ENCODE peak calls at places on chromosome 2, in four cellular contexts. One of them, this sample, is unnamed.

GRCh38 chr2:63058149-63058741 is 7.6 kb downstream of the OTX1 start:
- DNase-seq in sigmoid colon: no peak
- DNase-seq in lower lobe of right lung: no peak
- DNase-seq in IMR-90: peak; percentile 12
- DNase-seq in this sample: no peak

GRCh38 chr2:180983468-180984388 is 3.3 kb downstream of the UBE2E3 start:
- DNase-seq in lower lobe of right lung: no peak
- DNase-seq in IMR-90: peak; percentile 69
- DNase-seq in sigmoid colon: no peak
- DNase-seq in this sample: no peak

GRCh38 chr2:155747531-155747930 is 585.0 kb downstream of the NR4A2 start:
- DNase-seq in IMR-90: no peak
- DNase-seq in sigmoid colon: no peak
- DNase-seq in lower lobe of right lung: no peak
- DNase-seq in this sample: no peak

GRCh38 chr2:46329803-46330775 is 32.9 kb downstream of the EPAS1 start:
- DNase-seq in sigmoid colon: no peak
- DNase-seq in lower lobe of right lung: no peak
- DNase-seq in IMR-90: peak; percentile 95
- DNase-seq in this sample: no peak

GRCh38 chr2:53475766-53476165 is 291.8 kb upstream of the CHAC2 start:
- DNase-seq in lower lobe of right lung: no peak
- DNase-seq in IMR-90: no peak
- DNase-seq in sigmoid colon: no peak
- DNase-seq in this sample: no peak

GRCh38 chr2:96556441-96557330 is 20.1 kb downstream of the ARID5A start:
- DNase-seq in IMR-90: peak; percentile 87
- DNase-seq in sigmoid colon: no peak
- DNase-seq in lower lobe of right lung: no peak
- DNase-seq in this sample: no peak

GRCh38 chr2:12764075-12764722 is 47.5 kb downstream of the TRIB2 start:
- DNase-seq in sigmoid colon: no peak
- DNase-seq in IMR-90: peak; percentile 73
- DNase-seq in lower lobe of right lung: no peak
- DNase-seq in this sample: no peak

GRCh38 chr2:204972606-204973336 is 427.5 kb downstream of the PARD3B start:
- DNase-seq in sigmoid colon: no peak
- DNase-seq in lower lobe of right lung: no peak
- DNase-seq in IMR-90: peak; percentile 12
- DNase-seq in this sample: no peak

GRCh38 chr2:179898873-179899272 is 37.5 kb upstream of the ZNF385B start:
- DNase-seq in lower lobe of right lung: no peak
- DNase-seq in sigmoid colon: no peak
- DNase-seq in IMR-90: peak; percentile 17
- DNase-seq in this sample: no peak

GRCh38 chr2:123609077-123609476 is 416.0 kb upstream of the CNTNAP5 start:
- DNase-seq in IMR-90: no peak
- DNase-seq in sigmoid colon: no peak
- DNase-seq in lower lobe of right lung: no peak
- DNase-seq in this sample: no peak

GRCh38 chr2:20141056-20141762 is 83.7 kb downstream of the SDC1 start:
- DNase-seq in IMR-90: peak; percentile 96
- DNase-seq in lower lobe of right lung: peak; percentile 76
- DNase-seq in sigmoid colon: peak; percentile 86
- DNase-seq in this sample: peak; percentile 89

GRCh38 chr2:102094917-102095316 is 47.6 kb upstream of the IL1R1 start:
- DNase-seq in sigmoid colon: no peak
- DNase-seq in lower lobe of right lung: no peak
- DNase-seq in IMR-90: peak; percentile 98
- DNase-seq in this sample: no peak

GRCh38 chr2:10424051-10424450 is 24.1 kb downstream of the ODC1 start:
- DNase-seq in sigmoid colon: no peak
- DNase-seq in lower lobe of right lung: no peak
- DNase-seq in IMR-90: peak; percentile 78
- DNase-seq in this sample: no peak

GRCh38 chr2:86706220-86706619 is 13.9 kb upstream of the RMND5A start:
- DNase-seq in IMR-90: no peak
- DNase-seq in lower lobe of right lung: no peak
- DNase-seq in sigmoid colon: no peak
- DNase-seq in this sample: no peak

GRCh38 chr2:83368916-83369315 is 1090.2 kb downstream of the SUCLG1 start:
- DNase-seq in sigmoid colon: no peak
- DNase-seq in lower lobe of right lung: no peak
- DNase-seq in IMR-90: no peak
- DNase-seq in this sample: no peak

GRCh38 chr2:109331081-109331480 is 202.1 kb downstream of the SH3RF3 start:
- DNase-seq in lower lobe of right lung: no peak
- DNase-seq in sigmoid colon: no peak
- DNase-seq in IMR-90: no peak
- DNase-seq in this sample: no peak

GRCh38 chr2:5287558-5288334 is 404.4 kb upstream of the SOX11 start:
- DNase-seq in lower lobe of right lung: no peak
- DNase-seq in IMR-90: no peak
- DNase-seq in sigmoid colon: peak; percentile 72
- DNase-seq in this sample: no peak

GRCh38 chr2:85728342-85728741 is 25.4 kb upstream of the ATOH8 start:
- DNase-seq in sigmoid colon: peak; percentile 52
- DNase-seq in IMR-90: no peak
- DNase-seq in lower lobe of right lung: no peak
- DNase-seq in this sample: no peak

GRCh38 chr2:217297096-217297495 is 437.2 kb upstream of the TNP1 start:
- DNase-seq in lower lobe of right lung: no peak
- DNase-seq in sigmoid colon: no peak
- DNase-seq in IMR-90: no peak
- DNase-seq in this sample: no peak

GRCh38 chr2:119197125-119197403 is 26.6 kb upstream of the STEAP3 start:
- DNase-seq in sigmoid colon: no peak
- DNase-seq in IMR-90: no peak
- DNase-seq in lower lobe of right lung: no peak
- DNase-seq in this sample: no peak

GRCh38 chr2:138086556-138086955 is 122.3 kb downstream of the HNMT start:
- DNase-seq in sigmoid colon: no peak
- DNase-seq in IMR-90: peak; percentile 51
- DNase-seq in lower lobe of right lung: no peak
- DNase-seq in this sample: no peak

GRCh38 chr2:240593026-240593702 is 6.6 kb downstream of the CAPN10 start:
- DNase-seq in sigmoid colon: peak; percentile 46
- DNase-seq in IMR-90: no peak
- DNase-seq in lower lobe of right lung: peak; percentile 30
- DNase-seq in this sample: no peak

GRCh38 chr2:236985940-236986339 is 99.7 kb upstream of the COPS8 start:
- DNase-seq in IMR-90: no peak
- DNase-seq in lower lobe of right lung: no peak
- DNase-seq in sigmoid colon: no peak
- DNase-seq in this sample: no peak

GRCh38 chr2:148896116-148896515 is 21.1 kb downstream of the KIF5C start:
- DNase-seq in IMR-90: no peak
- DNase-seq in lower lobe of right lung: no peak
- DNase-seq in sigmoid colon: no peak
- DNase-seq in this sample: no peak

GRCh38 chr2:181457741-181458425 is 697 bp downstream of the ITGA4 start:
- DNase-seq in lower lobe of right lung: peak; percentile 63
- DNase-seq in IMR-90: peak; percentile 35
- DNase-seq in sigmoid colon: peak; percentile 64
- DNase-seq in this sample: peak; percentile 71

GRCh38 chr2:238701907-238702206 is 146.0 kb upstream of the TWIST2 start:
- DNase-seq in IMR-90: no peak
- DNase-seq in lower lobe of right lung: no peak
- DNase-seq in sigmoid colon: peak; percentile 41
- DNase-seq in this sample: no peak

GRCh38 chr2:160322320-160322719 is 122.2 kb upstream of the ITGB6 start:
- DNase-seq in sigmoid colon: no peak
- DNase-seq in lower lobe of right lung: no peak
- DNase-seq in IMR-90: no peak
- DNase-seq in this sample: no peak

GRCh38 chr2:240623531-240624010 is 1.7 kb upstream of the GPR35 start:
- DNase-seq in sigmoid colon: no peak
- DNase-seq in IMR-90: no peak
- DNase-seq in lower lobe of right lung: peak; percentile 46
- DNase-seq in this sample: peak; percentile 57

GRCh38 chr2:46814160-46814559 is 101.4 kb downstream of the MCFD2 start:
- DNase-seq in IMR-90: peak; percentile 84
- DNase-seq in lower lobe of right lung: no peak
- DNase-seq in sigmoid colon: peak; percentile 88
- DNase-seq in this sample: no peak

GRCh38 chr2:25587361-25587760 is 86.0 kb downstream of the DTNB start:
- DNase-seq in sigmoid colon: no peak
- DNase-seq in IMR-90: peak; percentile 68
- DNase-seq in lower lobe of right lung: no peak
- DNase-seq in this sample: no peak

GRCh38 chr2:174011796-174012195 is 46.6 kb upstream of the SP3 start:
- DNase-seq in sigmoid colon: no peak
- DNase-seq in lower lobe of right lung: no peak
- DNase-seq in IMR-90: no peak
- DNase-seq in this sample: no peak

GRCh38 chr2:236676131-236676873 is 106.7 kb downstream of the ACKR3 start:
- DNase-seq in lower lobe of right lung: no peak
- DNase-seq in IMR-90: no peak
- DNase-seq in sigmoid colon: no peak
- DNase-seq in this sample: no peak

GRCh38 chr2:233422050-233422639 is 67.9 kb downstream of the DGKD start:
- DNase-seq in lower lobe of right lung: peak; percentile 95
- DNase-seq in sigmoid colon: no peak
- DNase-seq in IMR-90: no peak
- DNase-seq in this sample: peak; percentile 94

GRCh38 chr2:175366814-175367213 is 185.3 kb upstream of the ATP5MC3 start:
- DNase-seq in sigmoid colon: no peak
- DNase-seq in lower lobe of right lung: no peak
- DNase-seq in IMR-90: peak; percentile 43
- DNase-seq in this sample: no peak

GRCh38 chr2:23685706-23686105 is 241.2 kb downstream of the ATAD2B start:
- DNase-seq in IMR-90: no peak
- DNase-seq in sigmoid colon: no peak
- DNase-seq in lower lobe of right lung: no peak
- DNase-seq in this sample: no peak

GRCh38 chr2:168711091-168711490 is 91.3 kb upstream of the NOSTRIN start:
- DNase-seq in IMR-90: no peak
- DNase-seq in lower lobe of right lung: no peak
- DNase-seq in sigmoid colon: no peak
- DNase-seq in this sample: no peak

GRCh38 chr2:96758987-96759386 is 1.7 kb upstream of the CNNM4 start:
- DNase-seq in lower lobe of right lung: no peak
- DNase-seq in sigmoid colon: no peak
- DNase-seq in IMR-90: no peak
- DNase-seq in this sample: no peak

GRCh38 chr2:127455566-127456493 is 37.6 kb downstream of the PROC start:
- DNase-seq in IMR-90: no peak
- DNase-seq in sigmoid colon: no peak
- DNase-seq in lower lobe of right lung: no peak
- DNase-seq in this sample: no peak

GRCh38 chr2:28663359-28663758 is 88.3 kb upstream of the PPP1CB start:
- DNase-seq in lower lobe of right lung: no peak
- DNase-seq in IMR-90: peak; percentile 79
- DNase-seq in sigmoid colon: peak; percentile 57
- DNase-seq in this sample: no peak
- TF ChIP-seq CTCF in lower lobe of right lung: peak; percentile 8
- TF ChIP-seq CTCF in IMR-90: peak; percentile 46
- TF ChIP-seq CTCF in sigmoid colon: no peak
- TF ChIP-seq CTCF in this sample: no peak

GRCh38 chr2:38722271-38723115 is 28.7 kb downstream of the SRSF7 start:
- DNase-seq in lower lobe of right lung: no peak
- DNase-seq in sigmoid colon: no peak
- DNase-seq in IMR-90: no peak
- DNase-seq in this sample: no peak
- TF ChIP-seq CTCF in lower lobe of right lung: no peak
- TF ChIP-seq CTCF in sigmoid colon: no peak
- TF ChIP-seq CTCF in IMR-90: no peak
- TF ChIP-seq CTCF in this sample: no peak

DNA sequence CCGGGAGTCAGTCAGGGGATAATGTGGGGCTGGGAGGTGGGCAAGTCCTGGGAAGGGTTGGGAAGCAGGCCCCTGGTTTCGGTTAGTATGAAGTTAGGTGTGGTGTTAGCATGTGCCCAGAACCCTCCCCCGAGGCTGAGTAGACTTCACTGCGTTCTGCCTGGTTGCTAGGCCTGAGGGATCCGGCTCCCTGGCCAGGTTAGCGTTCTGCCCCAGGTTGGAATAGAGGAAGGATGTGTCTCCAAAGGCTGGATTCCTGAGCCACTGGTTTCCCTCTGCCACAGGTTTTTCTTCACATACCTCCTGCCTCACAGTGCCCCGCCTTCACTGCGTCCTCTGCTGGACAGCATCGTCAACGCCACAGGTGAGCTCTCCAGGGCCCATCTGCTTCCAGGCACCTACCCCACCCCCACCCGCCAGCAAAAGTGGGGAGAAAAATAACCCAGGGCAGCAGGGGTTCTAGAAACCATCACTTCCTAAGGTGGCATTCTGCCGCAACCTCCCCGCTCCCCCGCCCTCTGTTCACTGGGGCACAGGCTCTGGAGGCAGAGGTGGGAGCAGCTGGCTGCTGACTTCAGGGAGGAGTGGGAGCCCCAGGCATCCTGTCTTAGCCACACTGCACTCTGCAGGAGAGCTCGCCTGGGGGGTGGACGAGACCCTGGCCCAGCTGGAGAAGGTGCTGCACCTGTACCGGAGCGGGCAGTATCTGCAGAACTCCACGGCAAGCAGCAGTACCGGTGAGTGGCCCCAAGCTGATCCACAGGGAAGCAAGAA is 7.0 kb downstream of the PKDCC start:
- DNase-seq in lower lobe of right lung: no peak
- DNase-seq in sigmoid colon: no peak
- DNase-seq in IMR-90: no peak
- DNase-seq in this sample: no peak
- TF ChIP-seq CTCF in lower lobe of right lung: no peak
- TF ChIP-seq CTCF in sigmoid colon: no peak
- TF ChIP-seq CTCF in IMR-90: no peak
- TF ChIP-seq CTCF in this sample: no peak

DNA sequence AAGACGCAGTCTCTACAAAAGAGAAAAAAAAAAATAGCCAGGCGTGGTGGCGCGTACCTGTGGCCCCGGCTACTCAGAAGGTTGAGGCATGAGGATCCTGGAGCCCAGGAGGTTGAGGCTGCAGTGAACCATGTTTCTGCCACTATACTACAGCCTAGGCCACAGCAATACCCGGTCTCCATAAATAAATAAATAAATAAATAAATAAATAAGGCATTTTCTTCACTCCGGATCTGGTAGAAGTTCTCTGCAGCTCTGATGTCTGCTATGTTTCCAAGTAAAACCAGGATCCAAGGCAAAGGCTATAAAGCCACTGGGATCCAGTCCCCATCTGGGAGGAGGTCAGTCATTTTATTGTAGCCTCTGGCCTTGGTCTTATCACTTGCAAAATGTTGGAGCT is 15.5 kb downstream of the NFE2L2 start:
- DNase-seq in sigmoid colon: no peak
- DNase-seq in IMR-90: no peak
- DNase-seq in lower lobe of right lung: no peak
- DNase-seq in this sample: no peak
- TF ChIP-seq CTCF in sigmoid colon: no peak
- TF ChIP-seq CTCF in IMR-90: no peak
- TF ChIP-seq CTCF in lower lobe of right lung: no peak
- TF ChIP-seq CTCF in this sample: no peak

GRCh38 chr2:112465373-112465772 is 16.6 kb upstream of the TTL start:
- DNase-seq in sigmoid colon: no peak
- DNase-seq in lower lobe of right lung: no peak
- DNase-seq in IMR-90: peak; percentile 17
- DNase-seq in this sample: no peak
- TF ChIP-seq CTCF in sigmoid colon: no peak
- TF ChIP-seq CTCF in lower lobe of right lung: no peak
- TF ChIP-seq CTCF in IMR-90: peak; percentile 35
- TF ChIP-seq CTCF in this sample: no peak

GRCh38 chr2:226994775-226995174 is 158.9 kb downstream of the RHBDD1 start:
- DNase-seq in sigmoid colon: no peak
- DNase-seq in lower lobe of right lung: no peak
- DNase-seq in IMR-90: no peak
- DNase-seq in this sample: no peak
- TF ChIP-seq CTCF in sigmoid colon: no peak
- TF ChIP-seq CTCF in lower lobe of right lung: no peak
- TF ChIP-seq CTCF in IMR-90: no peak
- TF ChIP-seq CTCF in this sample: no peak